ENCODE peak calls at places on chromosomes 13 and 19, in seven cellular contexts. S, J, I, R, Q, N and Z are unnamed samples.

GRCh38 chr19:54096642-54097106 is 3.9 kb downstream of the OSCAR start:
- DNase-seq in S (no peak), J (peak; percentile 53), I (no peak), R (no peak), Q (no peak), N (no peak), Z (no peak)

GRCh38 chr19:8423821-8424223 is 10.7 kb downstream of the MARCHF2 start:
- DNase-seq in S (peak; percentile 76), J (peak; percentile 87), I (peak; percentile 98), R (no peak), Q (no peak), N (peak; percentile 91), Z (peak; percentile 86)

GRCh38 chr19:1312732-1313694 is 27.3 kb downstream of the EFNA2 start:
- DNase-seq in S (peak; percentile 58), J (no peak), I (no peak), R (no peak), Q (no peak), N (no peak), Z (peak; percentile 61)

GRCh38 chr19:42468273-42468796 is 25.6 kb upstream of the CXCL17 start:
- DNase-seq in S (no peak), J (peak; percentile 71), I (no peak), R (no peak), Q (no peak), N (no peak), Z (peak; percentile 64)

GRCh38 chr19:38683393-38684077 is 36.1 kb downstream of the ACTN4 start:
- DNase-seq in S (peak; percentile 83), J (peak; percentile 91), I (peak; percentile 90), R (no peak), Q (peak; percentile 29), N (no peak), Z (peak; percentile 92)

GRCh38 chr13:73519720-73520119 is 460.9 kb downstream of the KLF5 start:
- DNase-seq in S (no peak), J (no peak), I (no peak), R (no peak), Q (no peak), N (no peak), Z (no peak)

GRCh38 chr13:48448963-48449614 is 36.2 kb upstream of the LPAR6 start:
- DNase-seq in S (no peak), J (no peak), I (no peak), R (no peak), Q (no peak), N (no peak), Z (no peak)

GRCh38 chr19:39934584-39935233 is at the start of gene FCGBP:
- DNase-seq in S (no peak), J (peak; percentile 88), I (peak; percentile 58), R (no peak), Q (no peak), N (no peak), Z (peak; percentile 91)

GRCh38 chr13:95677564-95678386 is 836 bp downstream of the DNAJC3 start:
- DNase-seq in S (no peak), J (no peak), I (peak; percentile 81), R (no peak), Q (no peak), N (no peak), Z (peak; percentile 57)

GRCh38 chr13:111480503-111480902 is 160.1 kb downstream of the TEX29 start:
- DNase-seq in S (no peak), J (peak; percentile 14), I (peak; percentile 34), R (no peak), Q (no peak), N (no peak), Z (no peak)

GRCh38 chr13:25654332-25654731 is 282.6 kb downstream of the ATP8A2 start:
- DNase-seq in S (no peak), J (no peak), I (no peak), R (no peak), Q (no peak), N (no peak), Z (no peak)

GRCh38 chr19:39130337-39131254 is 5.0 kb downstream of the PAK4 start:
- DNase-seq in S (no peak), J (no peak), I (no peak), R (no peak), Q (no peak), N (no peak), Z (no peak)

GRCh38 chr19:50669319-50670101 is 20.3 kb downstream of the C19orf81 start:
- DNase-seq in S (peak; percentile 70), J (peak; percentile 57), I (no peak), R (no peak), Q (peak; percentile 15), N (no peak), Z (peak; percentile 27)

GRCh38 chr13:84816567-84817133 is 934.4 kb upstream of the SLITRK1 start:
- DNase-seq in S (no peak), J (no peak), I (no peak), R (no peak), Q (no peak), N (no peak), Z (no peak)

GRCh38 chr19:2814426-2814825 is 5.2 kb upstream of the ZNF554 start:
- DNase-seq in S (no peak), J (no peak), I (no peak), R (no peak), Q (no peak), N (no peak), Z (no peak)

GRCh38 chr13:93477238-93477637 is 250.6 kb downstream of the GPC6 start:
- DNase-seq in S (no peak), J (no peak), I (no peak), R (no peak), Q (no peak), N (no peak), Z (no peak)

GRCh38 chr19:3879656-3880055 is 829 bp upstream of the ATCAY start:
- DNase-seq in S (no peak), J (no peak), I (no peak), R (no peak), Q (no peak), N (no peak), Z (no peak)
- TF ChIP-seq CTCF in S (no peak), J (no peak), I (no peak), R (no peak), Q (no peak), N (no peak), Z (no peak)

DNA sequence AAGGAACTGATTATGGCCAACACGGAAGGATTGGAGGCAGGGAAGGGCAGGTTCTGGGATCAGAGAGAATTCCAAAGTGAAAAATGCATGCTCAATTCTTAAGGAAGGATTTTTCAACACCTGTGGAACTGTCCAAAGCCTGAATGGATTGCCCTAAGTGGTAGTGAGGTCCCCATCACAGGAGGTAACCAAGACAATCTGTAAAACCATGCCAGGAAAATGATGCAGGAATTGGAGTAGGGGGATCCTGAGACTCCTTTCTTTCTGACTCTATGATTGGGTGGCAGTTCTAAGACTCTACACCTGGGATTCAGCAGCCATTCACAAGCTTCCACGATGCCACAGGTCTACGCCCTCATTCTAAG is 56.5 kb upstream of the ZNRF4 start:
- DNase-seq in S (no peak), J (no peak), I (no peak), R (no peak), Q (no peak), N (no peak), Z (no peak)
- H3K27me3 ChIP-seq in S (no peaks in the 10 kb centered on the region), J (no peaks in the 10 kb centered on the region), I (no peaks in the 10 kb centered on the region), R (peaks cover 6% of the 10 kb centered on the region), Q (peaks cover 51% of the 10 kb centered on the region), N (peaks cover 62% of the 10 kb centered on the region), Z (no peaks in the 10 kb centered on the region)

DNA sequence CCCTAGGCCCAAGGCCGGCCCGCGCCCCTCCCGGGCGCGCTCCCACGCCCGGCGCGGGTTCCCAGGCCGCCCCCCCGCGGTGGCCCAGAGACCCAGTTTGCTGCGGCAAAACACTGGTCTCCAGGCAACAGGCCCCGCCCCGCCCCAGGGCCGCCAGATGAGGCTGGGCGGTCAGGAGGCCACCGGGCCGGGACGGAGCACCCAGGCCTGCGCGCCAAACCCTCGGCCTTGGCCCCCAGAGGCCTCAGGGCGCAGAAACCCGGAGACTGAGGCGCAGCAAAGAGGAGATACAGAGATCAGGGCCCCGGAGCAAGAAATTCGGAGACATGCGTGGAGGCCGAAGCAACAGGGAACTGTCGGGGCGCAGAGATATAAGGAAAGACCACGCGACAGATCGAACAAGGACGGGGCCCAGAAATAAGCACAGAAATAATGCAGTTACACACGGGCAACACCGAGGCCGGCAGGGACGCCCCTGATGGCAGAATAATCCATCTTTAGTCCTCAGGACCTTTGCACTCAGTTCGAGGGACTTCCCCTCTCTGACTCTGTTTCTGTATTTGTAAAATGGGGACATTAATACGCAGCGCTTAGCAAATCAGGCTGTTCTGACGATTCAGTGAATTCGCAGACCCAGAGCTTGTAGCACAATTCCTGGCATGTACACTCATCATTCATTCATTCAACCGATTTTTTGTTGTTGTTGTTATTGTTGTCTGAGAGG is 20.8 kb upstream of the ERCC1 start:
- DNase-seq in S (peak; percentile 95), J (peak; percentile 97), I (peak; percentile 98), R (peak; percentile 71), Q (peak; percentile 69), N (peak; percentile 98), Z (peak; percentile 97)
- TF ChIP-seq CTCF in S (no peak), J (no peak), I (no peak), R (no peak), Q (no peak), N (no peak), Z (no peak)

GRCh38 chr13:113342820-113343691 is 20.9 kb downstream of the GRTP1 start:
- DNase-seq in S (no peak), J (no peak), I (no peak), R (no peak), Q (no peak), N (no peak), Z (no peak)

GRCh38 chr13:113337556-113337955 is 26.4 kb downstream of the GRTP1 start:
- DNase-seq in S (no peak), J (no peak), I (no peak), R (no peak), Q (no peak), N (no peak), Z (no peak)

GRCh38 chr13:113338451-113338850 is 25.5 kb downstream of the GRTP1 start:
- DNase-seq in S (no peak), J (no peak), I (no peak), R (no peak), Q (no peak), N (no peak), Z (no peak)

GRCh38 chr13:113333076-113333475 is 30.9 kb downstream of the GRTP1 start:
- DNase-seq in S (no peak), J (no peak), I (no peak), R (no peak), Q (no peak), N (no peak), Z (no peak)

DNA sequence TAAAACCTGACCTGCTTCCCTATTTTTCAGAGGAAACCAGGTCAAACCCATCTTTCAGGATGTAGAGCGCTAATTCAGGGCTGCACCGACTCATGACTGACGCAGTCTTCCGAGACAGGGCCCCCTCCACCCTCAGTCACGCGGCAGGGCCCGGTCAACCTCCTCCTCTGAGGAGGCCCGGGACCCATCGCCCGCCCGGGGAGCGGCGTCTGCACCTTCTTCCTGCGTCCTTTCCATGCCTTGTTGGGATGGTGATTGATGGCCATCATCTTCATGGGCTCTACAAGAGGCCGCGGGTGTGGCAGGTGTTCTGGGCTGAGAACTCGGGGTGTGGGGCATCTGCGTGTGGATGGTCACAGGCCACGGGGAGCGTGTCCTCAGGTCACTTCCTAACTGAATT is 26.0 kb downstream of the GRTP1 start:
- DNase-seq in S (no peak), J (no peak), I (no peak), R (no peak), Q (no peak), N (no peak), Z (no peak)
- H3K27me3 ChIP-seq in S (no peaks in the 10 kb centered on the region), J (no peaks in the 10 kb centered on the region), I (no peaks in the 10 kb centered on the region), R (no peaks in the 10 kb centered on the region), Q (no peaks in the 10 kb centered on the region), N (no peaks in the 10 kb centered on the region), Z (no peaks in the 10 kb centered on the region)